ENCODE peak calls at places on chromosomes 6 and 20, in four cellular contexts. N, C, H and S are unnamed samples.

GRCh38 chr20:21387528-21387927 is 9.8 kb downstream of the NKX2-4 start:
- DNase-seq in N (no peak), H (no peak), C (no peak), S (no peak)

GRCh38 chr20:44422083-44422482 is 53.6 kb upstream of the TTPAL start:
- DNase-seq in H (no peak), N (no peak), C (no peak), S (no peak)

GRCh38 chr6:146357578-146358340 is 185.9 kb upstream of the RAB32 start:
- DNase-seq in N (no peak), C (no peak), H (no peak), S (no peak)

GRCh38 chr6:30264731-30265130 is 51.5 kb upstream of the TRIM26 start:
- DNase-seq in C (no peak), H (no peak), N (no peak), S (no peak)

GRCh38 chr6:104574135-104574750 is 285.5 kb downstream of the HACE1 start:
- DNase-seq in N (no peak), C (no peak), H (no peak), S (no peak)

GRCh38 chr6:118507636-118508035 is 40.5 kb upstream of the PLN start:
- DNase-seq in H (no peak), C (no peak), N (no peak), S (no peak)

GRCh38 chr6:52407467-52407866 is 12.7 kb upstream of the EFHC1 start:
- DNase-seq in N (no peak), C (no peak), H (no peak), S (no peak)

GRCh38 chr6:7545509-7546369 is 4.3 kb downstream of the DSP start:
- DNase-seq in C (no peak), N (no peak), H (no peak), S (no peak)

GRCh38 chr6:36873612-36874011 is 991 bp downstream of the PPIL1 start:
- DNase-seq in H (no peak), N (no peak), C (no peak), S (no peak)

GRCh38 chr6:32154514-32155161 is 697 bp downstream of the PPT2 start:
- DNase-seq in C (peak), N (peak), H (peak), S (peak)

GRCh38 chr6:162728177-162728571 is 400 bp downstream of the PACRG start:
- DNase-seq in H (no peak), C (no peak), N (no peak), S (no peak)

GRCh38 chr6:7467007-7467897 is 74.2 kb upstream of the DSP start:
- DNase-seq in C (no peak), N (no peak), H (no peak), S (no peak)

GRCh38 chr6:16762265-16762546 is 946 bp upstream of the ATXN1 start:
- DNase-seq in H (no peak), N (no peak), C (no peak), S (no peak)